ENCODE peak calls at places on chromosomes 11 and 22, in nine cellular contexts. S is heart left ventricle, H is ovary, X is fibroblast of mammary gland, C is cardiac fibroblast, Q is tibial nerve, Y is astrocyte of the spinal cord, W is endothelial cell, K is fibroblast of the aortic adventitia. Z is an unnamed sample.

GRCh38 chr11:118437736-118438125 is 1.4 kb downstream of the KMT2A start:
- DNase-seq in S (no peak), K (no peak), Y (no peak), H (peak; percentile 53), W (peak; percentile 47), X (peak; percentile 12), C (no peak), Q (peak; percentile 25), Z (peak; percentile 37)

GRCh38 chr11:29333993-29334780 is 682.6 kb downstream of the KCNA4 start:
- DNase-seq in K (peak; percentile 84), H (no peak), Q (no peak), W (no peak), C (peak; percentile 72), X (peak; percentile 57), S (no peak), Y (peak; percentile 83), Z (peak; percentile 38)

GRCh38 chr22:38927033-38927789 is 30.2 kb upstream of the APOBEC3A start:
- DNase-seq in S (peak; percentile 88), K (peak; percentile 29), X (peak; percentile 32), C (peak; percentile 57), Y (peak; percentile 46), Q (peak; percentile 40), H (peak; percentile 66), W (peak; percentile 85), Z (peak; percentile 77)

GRCh38 chr22:39728236-39728860 is 157.8 kb downstream of the CACNA1I start:
- DNase-seq in C (no peak), X (no peak), S (no peak), W (no peak), Y (no peak), K (no peak), H (no peak), Q (no peak), Z (no peak)

GRCh38 chr11:75667831-75668507 is 869 bp downstream of the MAP6 start:
- DNase-seq in X (peak; percentile 20), W (peak; percentile 55), H (peak; percentile 57), Y (peak; percentile 27), Q (peak; percentile 5), K (peak; percentile 40), C (peak; percentile 38), S (peak; percentile 77), Z (peak; percentile 77)

GRCh38 chr22:40714514-40714966 is 35.3 kb downstream of the MCHR1 start:
- DNase-seq in X (peak; percentile 37), C (peak; percentile 33), S (no peak), H (peak; percentile 67), Y (peak; percentile 89), W (no peak), Q (no peak), K (peak; percentile 27), Z (no peak)

GRCh38 chr11:64347171-64347867 is 7.3 kb downstream of the CCDC88B start:
- DNase-seq in S (no peak), K (no peak), Y (no peak), H (no peak), C (no peak), W (no peak), X (no peak), Q (no peak), Z (no peak)

GRCh38 chr22:42683599-42684283 is 34.5 kb upstream of the CYB5R3 start:
- DNase-seq in W (no peak), C (peak; percentile 78), Q (no peak), Y (no peak), H (peak; percentile 59), K (peak; percentile 87), S (peak; percentile 86), X (peak; percentile 66), Z (no peak)

GRCh38 chr11:57379732-57380131 is 1.2 kb downstream of the PRG3 start:
- DNase-seq in Y (peak; percentile 37), Q (no peak), K (peak; percentile 43), C (peak; percentile 24), S (no peak), W (peak; percentile 53), H (no peak), X (peak; percentile 26), Z (peak; percentile 20)

GRCh38 chr11:89604281-89604680 is 105.8 kb upstream of the TRIM77 start:
- DNase-seq in Q (no peak), K (no peak), X (no peak), H (no peak), Y (no peak), S (no peak), W (no peak), C (no peak), Z (no peak)

GRCh38 chr11:66858939-66859685 is 2.2 kb downstream of the LRFN4 start:
- DNase-seq in X (no peak), Y (no peak), S (peak; percentile 68), H (no peak), W (no peak), C (no peak), K (no peak), Q (no peak), Z (peak; percentile 49)

GRCh38 chr11:61972796-61973602 is 5.6 kb upstream of the FTH1 start:
- DNase-seq in Y (peak; percentile 87), C (peak; percentile 94), H (peak; percentile 50), X (peak; percentile 92), Q (no peak), K (peak; percentile 97), S (no peak), W (no peak), Z (no peak)

GRCh38 chr11:73147771-73148681 is 5.9 kb upstream of the FCHSD2 start:
- DNase-seq in Y (no peak), W (no peak), K (no peak), X (no peak), Q (no peak), C (no peak), H (no peak), S (peak; percentile 80), Z (no peak)

GRCh38 chr11:10650630-10651029 is 42.9 kb downstream of the IRAG1 start:
- DNase-seq in C (no peak), H (no peak), Y (no peak), S (no peak), Q (no peak), K (no peak), W (no peak), X (no peak), Z (no peak)

GRCh38 chr22:26979294-26979693 is 321.9 kb downstream of the MIAT start:
- DNase-seq in H (no peak), S (no peak), X (no peak), K (no peak), C (no peak), Q (no peak), Y (peak; percentile 1), W (peak; percentile 11), Z (no peak)

GRCh38 chr22:26974914-26975313 is 317.5 kb downstream of the MIAT start:
- DNase-seq in K (no peak), C (no peak), Q (no peak), Y (no peak), H (no peak), S (no peak), X (no peak), W (no peak), Z (no peak)

GRCh38 chr22:26975381-26975780 is 318.0 kb downstream of the MIAT start:
- DNase-seq in Y (no peak), K (no peak), S (no peak), C (no peak), W (no peak), H (no peak), Q (no peak), X (no peak), Z (no peak)

GRCh38 chr22:26977741-26978140 is 320.4 kb downstream of the MIAT start:
- DNase-seq in C (no peak), S (no peak), X (no peak), W (no peak), K (no peak), H (no peak), Q (no peak), Y (no peak), Z (no peak)

GRCh38 chr22:26975865-26976264 is 318.5 kb downstream of the MIAT start:
- DNase-seq in X (no peak), H (no peak), Q (no peak), K (no peak), C (no peak), W (no peak), Y (no peak), S (no peak), Z (no peak)
- TF ChIP-seq CTCF in X (no peak), H (no peak), Q (no peak), K (no peak), C (no peak), W (no peak), Y (no peak), S (no peak), Z (no peak)

DNA sequence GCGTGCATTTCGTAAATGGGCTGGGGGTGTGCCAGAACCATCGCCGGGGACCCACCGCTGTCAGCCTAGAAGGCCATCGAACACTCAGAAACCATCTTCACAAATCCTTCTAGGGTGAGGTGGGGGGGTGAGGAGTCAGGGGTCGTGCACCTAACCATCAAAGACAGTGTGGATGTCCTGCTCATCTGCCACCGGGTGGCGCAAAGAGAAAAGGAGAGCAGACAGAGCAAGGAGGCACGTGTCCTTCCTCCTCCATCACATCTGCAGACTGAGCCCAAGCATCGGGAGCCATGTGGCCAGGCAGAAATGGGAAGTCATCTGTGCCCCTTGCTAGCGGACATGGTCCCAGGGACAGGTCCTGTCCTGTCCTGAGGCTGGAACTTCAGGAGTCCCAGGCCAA is 61.9 kb upstream of the NUP50 start:
- DNase-seq in C (peak; percentile 74), K (peak; percentile 66), S (no peak), X (peak; percentile 80), Y (peak; percentile 60), H (peak; percentile 45), Q (peak; percentile 34), W (peak; percentile 50), Z (peak; percentile 72)
- TF ChIP-seq CTCF in C (peak; percentile 72), K (peak; percentile 64), S (peak; percentile 26), X (peak; percentile 75), Y (peak; percentile 63), H (no peak), Q (peak; percentile 47), W (no peak), Z (no peak)

GRCh38 chr22:46390652-46391301 is 55.3 kb downstream of the TRMU start:
- DNase-seq in S (peak; percentile 76), C (peak; percentile 69), H (peak; percentile 62), W (no peak), X (peak; percentile 62), K (peak; percentile 80), Q (peak; percentile 47), Y (peak; percentile 14), Z (no peak)
- TF ChIP-seq CTCF in S (peak; percentile 26), C (peak; percentile 46), H (no peak), W (no peak), X (peak; percentile 56), K (peak; percentile 66), Q (no peak), Y (peak; percentile 35), Z (no peak)

GRCh38 chr22:50089231-50090140 is at the start of gene MOV10L1:
- DNase-seq in H (peak; percentile 61), S (no peak), X (peak; percentile 45), W (no peak), Y (peak; percentile 27), Q (no peak), K (no peak), C (peak; percentile 42), Z (peak; percentile 28)

GRCh38 chr22:50090141-50090714 is 422 bp downstream of the MOV10L1 start:
- DNase-seq in K (no peak), H (no peak), Y (no peak), X (no peak), W (no peak), Q (no peak), S (no peak), C (no peak), Z (no peak)

GRCh38 chr22:50091092-50091491 is 1.3 kb downstream of the MOV10L1 start:
- DNase-seq in Q (no peak), W (no peak), Y (no peak), C (no peak), K (no peak), H (no peak), S (no peak), X (no peak), Z (no peak)

GRCh38 chr22:50088096-50088495 is 1.7 kb upstream of the MOV10L1 start:
- DNase-seq in Y (no peak), X (no peak), H (no peak), W (no peak), S (no peak), K (no peak), Q (no peak), C (no peak), Z (no peak)

GRCh38 chr22:50092342-50092741 is 2.5 kb downstream of the MOV10L1 start:
- DNase-seq in S (no peak), Y (no peak), X (no peak), Q (no peak), K (no peak), H (no peak), W (no peak), C (no peak), Z (no peak)
- TF ChIP-seq CTCF in S (no peak), Y (no peak), X (no peak), Q (no peak), K (no peak), H (no peak), W (no peak), C (no peak), Z (no peak)